ENCODE peak calls at places on chromosomes 1 and 21, in eight cellular contexts. One of them, this sample, is unnamed.

GRCh38 chr1:209045326-209046057 is 538.0 kb upstream of the CAMK1G start:
- DNase-seq in NCI-H510A: no peak
- DNase-seq in astrocyte of the spinal cord: peak; percentile 31
- DNase-seq in AG04449: no peak
- DNase-seq in ovary: no peak
- DNase-seq in stimulated activated CD4-positive, alpha-beta T cell treated with anti-CD3 and anti-CD28 coated beads, Interleukin-4, amount 100 ng/mL, for 48 hours: no peak
- DNase-seq in neuronal stem cell: no peak
- DNase-seq in ELR: peak; percentile 58
- DNase-seq in this sample: peak; percentile 77

GRCh38 chr1:7641587-7642417 is 129.3 kb upstream of the VAMP3 start:
- DNase-seq in NCI-H510A: peak; percentile 54
- DNase-seq in astrocyte of the spinal cord: no peak
- DNase-seq in AG04449: no peak
- DNase-seq in ovary: no peak
- DNase-seq in stimulated activated CD4-positive, alpha-beta T cell treated with anti-CD3 and anti-CD28 coated beads, Interleukin-4, amount 100 ng/mL, for 48 hours: no peak
- DNase-seq in neuronal stem cell: no peak
- DNase-seq in ELR: peak; percentile 8
- DNase-seq in this sample: no peak

GRCh38 chr1:162087118-162087517 is 17.6 kb downstream of the NOS1AP start:
- DNase-seq in NCI-H510A: no peak
- DNase-seq in astrocyte of the spinal cord: no peak
- DNase-seq in AG04449: no peak
- DNase-seq in ovary: no peak
- DNase-seq in stimulated activated CD4-positive, alpha-beta T cell treated with anti-CD3 and anti-CD28 coated beads, Interleukin-4, amount 100 ng/mL, for 48 hours: no peak
- DNase-seq in neuronal stem cell: no peak
- DNase-seq in ELR: peak; percentile 64
- DNase-seq in this sample: no peak

GRCh38 chr1:234490789-234491479 is 12.0 kb upstream of the TARBP1 start:
- DNase-seq in NCI-H510A: no peak
- DNase-seq in astrocyte of the spinal cord: no peak
- DNase-seq in AG04449: no peak
- DNase-seq in ovary: no peak
- DNase-seq in stimulated activated CD4-positive, alpha-beta T cell treated with anti-CD3 and anti-CD28 coated beads, Interleukin-4, amount 100 ng/mL, for 48 hours: no peak
- DNase-seq in neuronal stem cell: no peak
- DNase-seq in ELR: no peak
- DNase-seq in this sample: no peak

GRCh38 chr1:22628698-22629444 is 7.6 kb upstream of the C1QA start:
- DNase-seq in NCI-H510A: no peak
- DNase-seq in astrocyte of the spinal cord: no peak
- DNase-seq in AG04449: no peak
- DNase-seq in ovary: no peak
- DNase-seq in stimulated activated CD4-positive, alpha-beta T cell treated with anti-CD3 and anti-CD28 coated beads, Interleukin-4, amount 100 ng/mL, for 48 hours: no peak
- DNase-seq in neuronal stem cell: no peak
- DNase-seq in ELR: no peak
- DNase-seq in this sample: peak; percentile 20

GRCh38 chr1:248811514-248812490 is 13.9 kb downstream of the SH3BP5L start:
- DNase-seq in NCI-H510A: no peak
- DNase-seq in astrocyte of the spinal cord: no peak
- DNase-seq in AG04449: no peak
- DNase-seq in ovary: no peak
- DNase-seq in stimulated activated CD4-positive, alpha-beta T cell treated with anti-CD3 and anti-CD28 coated beads, Interleukin-4, amount 100 ng/mL, for 48 hours: no peak
- DNase-seq in neuronal stem cell: no peak
- DNase-seq in ELR: peak; percentile 22
- DNase-seq in this sample: no peak

GRCh38 chr1:62401034-62401433 is 35.8 kb upstream of the USP1 start:
- DNase-seq in NCI-H510A: no peak
- DNase-seq in astrocyte of the spinal cord: no peak
- DNase-seq in AG04449: no peak
- DNase-seq in ovary: no peak
- DNase-seq in stimulated activated CD4-positive, alpha-beta T cell treated with anti-CD3 and anti-CD28 coated beads, Interleukin-4, amount 100 ng/mL, for 48 hours: no peak
- DNase-seq in neuronal stem cell: peak; percentile 41
- DNase-seq in ELR: no peak
- DNase-seq in this sample: no peak

GRCh38 chr1:116325922-116326321 is 47.1 kb upstream of the ATP1A1 start:
- DNase-seq in NCI-H510A: no peak
- DNase-seq in astrocyte of the spinal cord: no peak
- DNase-seq in AG04449: no peak
- DNase-seq in ovary: no peak
- DNase-seq in stimulated activated CD4-positive, alpha-beta T cell treated with anti-CD3 and anti-CD28 coated beads, Interleukin-4, amount 100 ng/mL, for 48 hours: no peak
- DNase-seq in neuronal stem cell: no peak
- DNase-seq in ELR: no peak
- DNase-seq in this sample: no peak

GRCh38 chr1:238029126-238029525 is 138.4 kb upstream of the ZP4 start:
- DNase-seq in NCI-H510A: no peak
- DNase-seq in astrocyte of the spinal cord: no peak
- DNase-seq in AG04449: no peak
- DNase-seq in ovary: no peak
- DNase-seq in stimulated activated CD4-positive, alpha-beta T cell treated with anti-CD3 and anti-CD28 coated beads, Interleukin-4, amount 100 ng/mL, for 48 hours: no peak
- DNase-seq in neuronal stem cell: no peak
- DNase-seq in ELR: no peak
- DNase-seq in this sample: no peak

GRCh38 chr1:6912507-6912906 is 127.3 kb downstream of the CAMTA1 start:
- DNase-seq in NCI-H510A: no peak
- DNase-seq in astrocyte of the spinal cord: no peak
- DNase-seq in AG04449: no peak
- DNase-seq in ovary: no peak
- DNase-seq in stimulated activated CD4-positive, alpha-beta T cell treated with anti-CD3 and anti-CD28 coated beads, Interleukin-4, amount 100 ng/mL, for 48 hours: no peak
- DNase-seq in neuronal stem cell: no peak
- DNase-seq in ELR: no peak
- DNase-seq in this sample: no peak

GRCh38 chr1:152110860-152111514 is 4.3 kb downstream of the TCHH start:
- DNase-seq in NCI-H510A: no peak
- DNase-seq in astrocyte of the spinal cord: peak; percentile 55
- DNase-seq in AG04449: no peak
- DNase-seq in ovary: no peak
- DNase-seq in stimulated activated CD4-positive, alpha-beta T cell treated with anti-CD3 and anti-CD28 coated beads, Interleukin-4, amount 100 ng/mL, for 48 hours: no peak
- DNase-seq in neuronal stem cell: peak; percentile 20
- DNase-seq in ELR: peak; percentile 70
- DNase-seq in this sample: peak; percentile 50

GRCh38 chr1:30490554-30491053 is 232.8 kb downstream of the MATN1 start:
- DNase-seq in NCI-H510A: no peak
- DNase-seq in astrocyte of the spinal cord: no peak
- DNase-seq in AG04449: no peak
- DNase-seq in ovary: no peak
- DNase-seq in stimulated activated CD4-positive, alpha-beta T cell treated with anti-CD3 and anti-CD28 coated beads, Interleukin-4, amount 100 ng/mL, for 48 hours: no peak
- DNase-seq in neuronal stem cell: no peak
- DNase-seq in ELR: no peak
- DNase-seq in this sample: no peak

GRCh38 chr1:204894606-204895005 is 23.9 kb downstream of the NFASC start:
- DNase-seq in NCI-H510A: no peak
- DNase-seq in astrocyte of the spinal cord: no peak
- DNase-seq in AG04449: no peak
- DNase-seq in ovary: no peak
- DNase-seq in stimulated activated CD4-positive, alpha-beta T cell treated with anti-CD3 and anti-CD28 coated beads, Interleukin-4, amount 100 ng/mL, for 48 hours: no peak
- DNase-seq in neuronal stem cell: no peak
- DNase-seq in ELR: no peak
- DNase-seq in this sample: no peak

GRCh38 chr1:211247921-211248320 is 11.2 kb upstream of the RCOR3 start:
- DNase-seq in NCI-H510A: no peak
- DNase-seq in astrocyte of the spinal cord: no peak
- DNase-seq in AG04449: no peak
- DNase-seq in ovary: no peak
- DNase-seq in stimulated activated CD4-positive, alpha-beta T cell treated with anti-CD3 and anti-CD28 coated beads, Interleukin-4, amount 100 ng/mL, for 48 hours: no peak
- DNase-seq in neuronal stem cell: no peak
- DNase-seq in ELR: no peak
- DNase-seq in this sample: no peak

GRCh38 chr1:227268943-227269342 is 49.3 kb downstream of the CDC42BPA start:
- DNase-seq in NCI-H510A: no peak
- DNase-seq in astrocyte of the spinal cord: no peak
- DNase-seq in AG04449: no peak
- DNase-seq in ovary: no peak
- DNase-seq in stimulated activated CD4-positive, alpha-beta T cell treated with anti-CD3 and anti-CD28 coated beads, Interleukin-4, amount 100 ng/mL, for 48 hours: no peak
- DNase-seq in neuronal stem cell: no peak
- DNase-seq in ELR: no peak
- DNase-seq in this sample: peak; percentile 35

GRCh38 chr1:91885331-91885715 is 628 bp downstream of the TGFBR3 start:
- DNase-seq in NCI-H510A: no peak
- DNase-seq in astrocyte of the spinal cord: no peak
- DNase-seq in AG04449: no peak
- DNase-seq in ovary: no peak
- DNase-seq in stimulated activated CD4-positive, alpha-beta T cell treated with anti-CD3 and anti-CD28 coated beads, Interleukin-4, amount 100 ng/mL, for 48 hours: no peak
- DNase-seq in neuronal stem cell: no peak
- DNase-seq in ELR: peak; percentile 54
- DNase-seq in this sample: peak; percentile 9

GRCh38 chr1:150807257-150807637 is 813 bp downstream of the CTSK start:
- DNase-seq in NCI-H510A: no peak
- DNase-seq in astrocyte of the spinal cord: no peak
- DNase-seq in AG04449: no peak
- DNase-seq in ovary: no peak
- DNase-seq in stimulated activated CD4-positive, alpha-beta T cell treated with anti-CD3 and anti-CD28 coated beads, Interleukin-4, amount 100 ng/mL, for 48 hours: no peak
- DNase-seq in neuronal stem cell: no peak
- DNase-seq in ELR: no peak
- DNase-seq in this sample: no peak

GRCh38 chr21:17679002-17679600 is 66.4 kb upstream of the BTG3 start:
- DNase-seq in NCI-H510A: no peak
- DNase-seq in astrocyte of the spinal cord: peak; percentile 75
- DNase-seq in AG04449: peak; percentile 19
- DNase-seq in ovary: no peak
- DNase-seq in stimulated activated CD4-positive, alpha-beta T cell treated with anti-CD3 and anti-CD28 coated beads, Interleukin-4, amount 100 ng/mL, for 48 hours: no peak
- DNase-seq in neuronal stem cell: peak; percentile 33
- DNase-seq in ELR: peak; percentile 62
- DNase-seq in this sample: peak; percentile 77

GRCh38 chr1:41811978-41812852 is 106.5 kb downstream of the HIVEP3 start:
- DNase-seq in NCI-H510A: peak; percentile 63
- DNase-seq in astrocyte of the spinal cord: peak; percentile 95
- DNase-seq in AG04449: peak; percentile 46
- DNase-seq in ovary: no peak
- DNase-seq in stimulated activated CD4-positive, alpha-beta T cell treated with anti-CD3 and anti-CD28 coated beads, Interleukin-4, amount 100 ng/mL, for 48 hours: no peak
- DNase-seq in neuronal stem cell: peak; percentile 59
- DNase-seq in ELR: peak; percentile 89
- DNase-seq in this sample: peak; percentile 85

GRCh38 chr21:42311160-42311559 is 4.0 kb downstream of the TFF3 start:
- DNase-seq in NCI-H510A: no peak
- DNase-seq in astrocyte of the spinal cord: no peak
- DNase-seq in AG04449: no peak
- DNase-seq in ovary: no peak
- DNase-seq in stimulated activated CD4-positive, alpha-beta T cell treated with anti-CD3 and anti-CD28 coated beads, Interleukin-4, amount 100 ng/mL, for 48 hours: no peak
- DNase-seq in neuronal stem cell: no peak
- DNase-seq in ELR: no peak
- DNase-seq in this sample: no peak

GRCh38 chr1:42943166-42943565 is 15.5 kb downstream of the SLC2A1 start:
- DNase-seq in NCI-H510A: peak; percentile 47
- DNase-seq in astrocyte of the spinal cord: peak; percentile 77
- DNase-seq in AG04449: no peak
- DNase-seq in ovary: no peak
- DNase-seq in stimulated activated CD4-positive, alpha-beta T cell treated with anti-CD3 and anti-CD28 coated beads, Interleukin-4, amount 100 ng/mL, for 48 hours: no peak
- DNase-seq in neuronal stem cell: no peak
- DNase-seq in ELR: no peak
- DNase-seq in this sample: peak; percentile 97

GRCh38 chr21:19541612-19542011 is 1138.0 kb upstream of the TMPRSS15 start:
- DNase-seq in NCI-H510A: no peak
- DNase-seq in astrocyte of the spinal cord: no peak
- DNase-seq in AG04449: no peak
- DNase-seq in ovary: no peak
- DNase-seq in stimulated activated CD4-positive, alpha-beta T cell treated with anti-CD3 and anti-CD28 coated beads, Interleukin-4, amount 100 ng/mL, for 48 hours: no peak
- DNase-seq in neuronal stem cell: no peak
- DNase-seq in ELR: no peak
- DNase-seq in this sample: peak; percentile 12

GRCh38 chr1:94025383-94026340 is 95.3 kb downstream of the ABCA4 start:
- DNase-seq in NCI-H510A: peak; percentile 25
- DNase-seq in astrocyte of the spinal cord: peak; percentile 77
- DNase-seq in AG04449: no peak
- DNase-seq in ovary: no peak
- DNase-seq in stimulated activated CD4-positive, alpha-beta T cell treated with anti-CD3 and anti-CD28 coated beads, Interleukin-4, amount 100 ng/mL, for 48 hours: no peak
- DNase-seq in neuronal stem cell: peak; percentile 56
- DNase-seq in ELR: peak; percentile 79
- DNase-seq in this sample: peak; percentile 90

GRCh38 chr1:37517569-37517968 is 3.0 kb upstream of the MEAF6 start:
- DNase-seq in NCI-H510A: no peak
- DNase-seq in astrocyte of the spinal cord: no peak
- DNase-seq in AG04449: no peak
- DNase-seq in ovary: no peak
- DNase-seq in stimulated activated CD4-positive, alpha-beta T cell treated with anti-CD3 and anti-CD28 coated beads, Interleukin-4, amount 100 ng/mL, for 48 hours: no peak
- DNase-seq in neuronal stem cell: no peak
- DNase-seq in ELR: no peak
- DNase-seq in this sample: no peak

GRCh38 chr1:151131832-151132675 is 14.4 kb downstream of the SEMA6C start:
- DNase-seq in NCI-H510A: no peak
- DNase-seq in astrocyte of the spinal cord: peak; percentile 9
- DNase-seq in AG04449: no peak
- DNase-seq in ovary: peak; percentile 69
- DNase-seq in stimulated activated CD4-positive, alpha-beta T cell treated with anti-CD3 and anti-CD28 coated beads, Interleukin-4, amount 100 ng/mL, for 48 hours: no peak
- DNase-seq in neuronal stem cell: no peak
- DNase-seq in ELR: no peak
- DNase-seq in this sample: no peak

GRCh38 chr1:208007938-208008342 is 97.0 kb upstream of the CD34 start:
- DNase-seq in NCI-H510A: no peak
- DNase-seq in astrocyte of the spinal cord: peak; percentile 59
- DNase-seq in AG04449: no peak
- DNase-seq in ovary: no peak
- DNase-seq in stimulated activated CD4-positive, alpha-beta T cell treated with anti-CD3 and anti-CD28 coated beads, Interleukin-4, amount 100 ng/mL, for 48 hours: no peak
- DNase-seq in neuronal stem cell: no peak
- DNase-seq in ELR: peak; percentile 83
- DNase-seq in this sample: peak; percentile 78

GRCh38 chr1:220044683-220045355 is 1.5 kb downstream of the EPRS1 start:
- DNase-seq in NCI-H510A: no peak
- DNase-seq in astrocyte of the spinal cord: peak; percentile 8
- DNase-seq in AG04449: no peak
- DNase-seq in ovary: no peak
- DNase-seq in stimulated activated CD4-positive, alpha-beta T cell treated with anti-CD3 and anti-CD28 coated beads, Interleukin-4, amount 100 ng/mL, for 48 hours: no peak
- DNase-seq in neuronal stem cell: no peak
- DNase-seq in ELR: no peak
- DNase-seq in this sample: no peak

GRCh38 chr1:53367503-53368313 is 39.8 kb upstream of the LRP8 start:
- DNase-seq in NCI-H510A: no peak
- DNase-seq in astrocyte of the spinal cord: no peak
- DNase-seq in AG04449: no peak
- DNase-seq in ovary: peak; percentile 3
- DNase-seq in stimulated activated CD4-positive, alpha-beta T cell treated with anti-CD3 and anti-CD28 coated beads, Interleukin-4, amount 100 ng/mL, for 48 hours: no peak
- DNase-seq in neuronal stem cell: no peak
- DNase-seq in ELR: no peak
- DNase-seq in this sample: no peak

GRCh38 chr1:84877592-84877991 is 15.4 kb downstream of the LPAR3 start:
- DNase-seq in NCI-H510A: no peak
- DNase-seq in astrocyte of the spinal cord: no peak
- DNase-seq in AG04449: peak; percentile 33
- DNase-seq in ovary: no peak
- DNase-seq in stimulated activated CD4-positive, alpha-beta T cell treated with anti-CD3 and anti-CD28 coated beads, Interleukin-4, amount 100 ng/mL, for 48 hours: no peak
- DNase-seq in neuronal stem cell: no peak
- DNase-seq in ELR: peak; percentile 87
- DNase-seq in this sample: peak; percentile 40

GRCh38 chr1:200290010-200290685 is 119.7 kb downstream of the ZNF281 start:
- DNase-seq in NCI-H510A: no peak
- DNase-seq in astrocyte of the spinal cord: no peak
- DNase-seq in AG04449: no peak
- DNase-seq in ovary: no peak
- DNase-seq in stimulated activated CD4-positive, alpha-beta T cell treated with anti-CD3 and anti-CD28 coated beads, Interleukin-4, amount 100 ng/mL, for 48 hours: no peak
- DNase-seq in neuronal stem cell: no peak
- DNase-seq in ELR: peak; percentile 52
- DNase-seq in this sample: peak; percentile 67